ENCODE peak calls at places on chromosomes 13 and 19, in five cellular contexts. One of them, this sample, is unnamed.

GRCh38 chr13:75319244-75319643 is 162.7 kb downstream of the TBC1D4 start:
- DNase-seq in astrocyte of the spinal cord: peak
- DNase-seq in tibial artery: no peak
- DNase-seq in substantia nigra: no peak
- DNase-seq in NCI-H2107: no peak
- DNase-seq in this sample: no peak

GRCh38 chr13:99467764-99468163 is 33.5 kb upstream of the TM9SF2 start:
- DNase-seq in astrocyte of the spinal cord: peak
- DNase-seq in tibial artery: no peak
- DNase-seq in substantia nigra: no peak
- DNase-seq in NCI-H2107: no peak
- DNase-seq in this sample: no peak

GRCh38 chr13:77507931-77508776 is 27.4 kb upstream of the SCEL start:
- DNase-seq in astrocyte of the spinal cord: peak
- DNase-seq in tibial artery: no peak
- DNase-seq in substantia nigra: no peak
- DNase-seq in NCI-H2107: no peak
- DNase-seq in this sample: no peak

GRCh38 chr13:98511435-98511834 is 65.5 kb downstream of the STK24 start:
- DNase-seq in astrocyte of the spinal cord: no peak
- DNase-seq in tibial artery: no peak
- DNase-seq in substantia nigra: no peak
- DNase-seq in NCI-H2107: no peak
- DNase-seq in this sample: no peak

GRCh38 chr19:10952809-10953208 is 8.0 kb upstream of the SMARCA4 start:
- DNase-seq in astrocyte of the spinal cord: no peak
- DNase-seq in tibial artery: no peak
- DNase-seq in substantia nigra: no peak
- DNase-seq in NCI-H2107: no peak
- DNase-seq in this sample: no peak

GRCh38 chr13:113361406-113361805 is 2.5 kb downstream of the GRTP1 start:
- DNase-seq in astrocyte of the spinal cord: no peak
- DNase-seq in tibial artery: no peak
- DNase-seq in substantia nigra: no peak
- DNase-seq in NCI-H2107: no peak
- DNase-seq in this sample: no peak

GRCh38 chr13:51298812-51299211 is 40.7 kb upstream of the SERPINE3 start:
- DNase-seq in astrocyte of the spinal cord: no peak
- DNase-seq in tibial artery: no peak
- DNase-seq in substantia nigra: no peak
- DNase-seq in NCI-H2107: no peak
- DNase-seq in this sample: no peak

GRCh38 chr19:34171539-34171876 is 796 bp upstream of the LSM14A start:
- DNase-seq in astrocyte of the spinal cord: peak
- DNase-seq in tibial artery: no peak
- DNase-seq in substantia nigra: no peak
- DNase-seq in NCI-H2107: no peak
- DNase-seq in this sample: no peak

GRCh38 chr19:37930416-37930815 is 23.4 kb downstream of the SIPA1L3 start:
- DNase-seq in astrocyte of the spinal cord: no peak
- DNase-seq in tibial artery: no peak
- DNase-seq in substantia nigra: no peak
- DNase-seq in NCI-H2107: no peak
- DNase-seq in this sample: no peak

GRCh38 chr13:94332360-94333040 is 147.0 kb downstream of the DCT start:
- DNase-seq in astrocyte of the spinal cord: no peak
- DNase-seq in tibial artery: no peak
- DNase-seq in substantia nigra: no peak
- DNase-seq in NCI-H2107: no peak
- DNase-seq in this sample: no peak

GRCh38 chr13:112726018-112726767 is 36.4 kb downstream of the ATP11A start:
- DNase-seq in astrocyte of the spinal cord: no peak
- DNase-seq in tibial artery: no peak
- DNase-seq in substantia nigra: no peak
- DNase-seq in NCI-H2107: no peak
- DNase-seq in this sample: no peak

GRCh38 chr13:30744056-30744684 is 8.8 kb downstream of the ALOX5AP start:
- DNase-seq in astrocyte of the spinal cord: peak
- DNase-seq in tibial artery: no peak
- DNase-seq in substantia nigra: no peak
- DNase-seq in NCI-H2107: no peak
- DNase-seq in this sample: no peak